ENCODE peak calls at places on chromosomes 5 and 9, in seven cellular contexts. O is NB4, C is ovary, I is upper lobe of right lung, G is fibroblast of lung, S is HCT116, K is dorsolateral prefrontal cortex. T is an unnamed sample.

GRCh38 chr9:98142182-98142924 is 23.3 kb upstream of the TRIM14 start:
- DNase-seq in O (no peak), C (no peak), I (peak; percentile 94), G (no peak), S (no peak), K (no peak), T (no peak)

GRCh38 chr5:129382921-129383672 is 77.0 kb upstream of the ADAMTS19 start:
- DNase-seq in O (no peak), C (no peak), I (no peak), G (peak; percentile 20), S (no peak), K (no peak), T (no peak)

GRCh38 chr5:98839469-98840383 is 66.3 kb downstream of the RGMB start:
- DNase-seq in O (peak; percentile 4), C (no peak), I (no peak), G (peak; percentile 20), S (no peak), K (no peak), T (no peak)

GRCh38 chr9:107711528-107711927 is 222.0 kb upstream of the KLF4 start:
- DNase-seq in O (no peak), C (peak; percentile 31), I (no peak), G (peak; percentile 89), S (peak; percentile 88), K (no peak), T (peak; percentile 70)

GRCh38 chr5:119439140-119439625 is 13.1 kb upstream of the HSD17B4 start:
- DNase-seq in O (peak; percentile 15), C (no peak), I (no peak), G (no peak), S (no peak), K (no peak), T (no peak)

GRCh38 chr5:159385529-159385928 is 55.2 kb upstream of the IL12B start:
- DNase-seq in O (peak; percentile 14), C (no peak), I (no peak), G (no peak), S (no peak), K (no peak), T (no peak)

GRCh38 chr5:158511454-158511853 is 588.3 kb downstream of the EBF1 start:
- DNase-seq in O (no peak), C (no peak), I (no peak), G (no peak), S (no peak), K (no peak), T (no peak)

GRCh38 chr5:30502277-30502676 is 691.2 kb upstream of the CDH6 start:
- DNase-seq in O (no peak), C (no peak), I (no peak), G (peak; percentile 82), S (no peak), K (no peak), T (peak; percentile 27)

GRCh38 chr5:407801-408268 is 35.1 kb upstream of the EXOC3 start:
- DNase-seq in O (peak; percentile 31), C (no peak), I (peak; percentile 38), G (no peak), S (no peak), K (no peak), T (no peak)

GRCh38 chr5:123439616-123440153 is 16.5 kb upstream of the CEP120 start:
- DNase-seq in O (no peak), C (no peak), I (no peak), G (no peak), S (no peak), K (no peak), T (no peak)

GRCh38 chr5:168651654-168652053 is 72.5 kb upstream of the PANK3 start:
- DNase-seq in O (peak; percentile 9), C (no peak), I (no peak), G (peak; percentile 85), S (no peak), K (no peak), T (peak; percentile 39)

GRCh38 chr9:114884787-114885452 is 45.5 kb downstream of the TNFSF8 start:
- DNase-seq in O (no peak), C (no peak), I (no peak), G (no peak), S (no peak), K (no peak), T (no peak)

GRCh38 chr5:52856564-52856963 is 68.8 kb downstream of the ITGA1 start:
- DNase-seq in O (peak; percentile 2), C (no peak), I (no peak), G (peak; percentile 56), S (no peak), K (no peak), T (no peak)

GRCh38 chr5:36198281-36198680 is 43.4 kb downstream of the NADK2 start:
- DNase-seq in O (no peak), C (no peak), I (no peak), G (peak; percentile 25), S (no peak), K (no peak), T (no peak)

GRCh38 chr5:33985447-33985846 is 954 bp upstream of the SLC45A2 start:
- DNase-seq in O (no peak), C (no peak), I (no peak), G (no peak), S (no peak), K (no peak), T (no peak)
- TF ChIP-seq CTCF in O (no peak), C (no peak), I (no peak), G (no peak), S (no peak), K (no peak), T (no peak)

DNA sequence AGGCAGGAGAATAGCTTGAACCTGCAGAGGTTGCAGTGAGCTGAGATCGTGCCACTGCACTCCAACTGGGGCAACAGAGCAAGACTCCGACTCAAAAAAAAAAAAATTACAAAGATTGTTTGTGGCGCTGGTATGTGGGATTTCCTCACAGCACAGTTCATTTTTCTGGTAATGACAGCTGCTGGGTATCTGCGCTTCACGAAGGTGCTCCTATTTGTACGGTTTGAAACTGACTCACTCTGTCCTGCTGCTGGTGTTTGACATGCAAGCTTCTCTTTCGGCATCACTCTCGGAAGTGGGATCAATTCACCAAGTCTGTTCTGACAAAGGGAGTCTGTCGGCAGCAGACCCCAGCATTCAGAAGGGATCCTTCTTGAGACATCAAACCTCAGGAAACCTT is 26.3 kb downstream of the MAML1 start:
- DNase-seq in O (no peak), C (no peak), I (peak; percentile 15), G (peak; percentile 11), S (no peak), K (no peak), T (no peak)
- H3K4me3 ChIP-seq in O (no peak overlapping the region), C (no peak overlapping the region), I (no peak overlapping the region), G (no peak overlapping the region), S (no peak overlapping the region), K (no peak overlapping the region), T (no peak overlapping the region)

DNA sequence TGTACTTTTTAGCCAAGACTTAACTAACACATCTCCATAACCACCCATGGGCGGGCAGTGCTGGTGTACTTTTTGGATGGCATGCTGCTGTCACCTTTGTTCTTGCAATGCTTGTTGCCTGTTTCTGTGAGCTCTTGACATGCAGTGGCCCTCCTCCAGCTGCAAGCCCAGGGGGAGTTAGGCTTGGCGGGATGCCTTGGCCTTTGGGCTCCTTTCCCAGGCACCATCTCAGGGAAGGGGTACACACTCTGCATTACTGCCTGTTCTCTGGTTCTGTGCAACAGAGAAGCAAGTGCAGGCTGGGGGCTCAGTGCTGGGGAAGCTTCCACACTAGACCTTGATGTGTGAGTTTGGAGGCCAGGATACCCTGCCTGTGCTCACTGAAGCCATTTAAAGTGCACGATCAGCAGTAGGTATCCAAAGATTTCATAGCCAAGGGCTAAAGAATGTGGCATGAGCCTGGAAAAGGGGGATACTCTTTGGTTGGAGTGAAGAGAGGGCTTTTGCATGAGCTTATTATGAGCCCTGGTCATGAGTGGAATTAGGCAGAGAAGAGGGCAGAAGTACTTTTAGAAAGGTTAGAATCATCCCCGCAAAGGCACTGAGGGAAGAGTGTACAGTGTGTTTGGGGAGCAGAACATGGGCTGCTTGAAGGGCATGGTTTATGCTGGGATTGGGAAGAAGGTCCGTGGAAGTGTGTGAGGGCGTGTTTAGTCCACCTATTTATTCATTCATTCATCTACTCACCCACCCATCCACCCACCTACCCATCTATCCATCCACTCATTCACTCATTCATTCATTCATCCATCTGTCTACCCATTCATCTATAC is 22.5 kb downstream of the PSAT1 start:
- DNase-seq in O (no peak), C (no peak), I (no peak), G (no peak), S (no peak), K (no peak), T (no peak)
- TF ChIP-seq CTCF in O (no peak), C (no peak), I (no peak), G (no peak), S (no peak), K (no peak), T (no peak)

DNA sequence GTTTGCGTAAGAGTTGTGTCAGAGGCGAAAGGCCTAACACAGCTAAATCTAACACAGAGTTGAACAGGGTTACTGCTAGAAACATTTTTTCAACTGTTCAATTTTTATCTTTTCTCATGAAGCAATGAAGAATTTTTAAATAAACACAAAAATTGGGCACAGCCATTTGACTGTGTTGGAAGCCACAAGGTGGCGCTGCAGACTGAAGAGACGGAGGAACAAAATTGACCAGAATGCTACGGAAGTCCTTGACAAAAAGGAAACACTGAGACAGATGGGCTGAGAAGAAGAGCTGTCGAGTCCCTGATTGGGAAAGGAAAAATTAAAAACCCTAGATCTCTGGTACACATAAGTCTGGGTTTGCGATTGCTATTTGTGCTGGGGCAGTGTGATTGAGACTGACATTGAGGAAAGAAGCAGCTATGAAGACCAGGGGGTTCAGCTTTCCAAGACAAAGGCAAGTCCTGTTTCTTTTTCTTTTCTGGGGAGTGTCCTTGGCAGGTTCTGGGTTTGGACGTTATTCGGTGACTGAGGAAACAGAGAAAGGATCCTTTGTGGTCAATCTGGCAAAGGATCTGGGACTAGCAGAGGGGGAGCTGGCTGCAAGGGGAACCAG is at the start of gene PCDHB9:
- DNase-seq in O (peak; percentile 75), C (peak; percentile 33), I (no peak), G (peak; percentile 3), S (peak; percentile 6), K (no peak), T (no peak)
- H3K4me3 ChIP-seq in O (peak within 1 kb of the TSS; percentile 41), C (no peak within 1 kb of the TSS), I (peak within 1 kb of the TSS; percentile 14), G (peak within 1 kb of the TSS; percentile 14), S (no peak within 1 kb of the TSS), K (peak within 1 kb of the TSS; percentile 36), T (no peak within 1 kb of the TSS)

GRCh38 chr9:131810351-131811170 is 70.7 kb upstream of the RAPGEF1 start:
- DNase-seq in O (peak; percentile 30), C (no peak), I (no peak), G (no peak), S (no peak), K (no peak), T (no peak)
- TF ChIP-seq CTCF in O (peak; percentile 12), C (no peak), I (no peak), G (no peak), S (no peak), K (no peak), T (peak; percentile 5)

DNA sequence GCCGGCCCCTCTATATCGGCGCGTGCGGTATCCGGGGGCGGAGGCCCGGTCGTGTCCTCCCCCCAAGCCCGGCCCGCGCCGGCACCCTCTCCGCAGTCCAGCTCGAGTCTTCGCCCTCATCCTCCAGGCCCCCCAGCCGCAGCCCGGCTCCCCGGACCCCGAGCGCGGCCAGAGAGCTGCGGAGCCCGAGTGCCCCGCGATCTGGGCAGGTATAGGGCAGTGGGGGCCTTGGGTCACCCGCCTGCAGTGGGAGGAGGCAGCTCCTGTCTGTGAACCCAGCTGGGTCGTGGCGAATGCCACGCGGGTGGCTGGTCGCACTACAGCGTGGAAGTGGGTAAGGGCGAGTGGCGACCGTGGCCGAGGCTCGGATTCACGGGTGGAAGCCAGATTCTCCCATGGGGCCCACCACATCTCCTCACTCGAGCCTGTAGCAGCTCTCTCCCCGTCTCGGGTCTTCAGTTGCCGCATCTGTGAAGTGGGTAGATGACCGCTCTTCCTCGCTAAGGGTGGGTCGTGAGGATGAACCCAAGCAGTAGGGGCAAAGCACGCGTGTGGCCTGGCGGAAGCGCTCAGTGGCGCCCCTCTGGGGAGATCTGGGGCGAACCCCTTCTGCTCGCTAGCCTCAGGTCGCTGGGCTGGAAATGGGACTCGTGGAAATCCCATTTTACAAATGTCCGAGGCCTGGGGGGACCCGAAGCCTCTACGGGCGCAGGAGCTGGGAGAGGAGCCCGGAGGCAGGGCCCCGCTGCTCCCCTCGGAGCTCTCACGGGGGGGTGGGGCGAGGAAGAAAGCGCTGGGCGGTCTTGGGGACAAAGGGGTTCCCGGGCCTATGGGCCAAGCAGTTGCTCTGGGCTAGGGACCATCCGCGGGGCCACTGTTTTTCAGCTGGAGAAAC is 1.9 kb downstream of the NR5A1 start:
- DNase-seq in O (no peak), C (no peak), I (no peak), G (no peak), S (no peak), K (no peak), T (no peak)
- H3K4me3 ChIP-seq in O (no peak overlapping the region), C (peak overlapping the region; percentile 26), I (no peak overlapping the region), G (no peak overlapping the region), S (no peak overlapping the region), K (no peak overlapping the region), T (no peak overlapping the region)